ENCODE peak calls at places on chromosomes 1 and 21, in six cellular contexts. One of them, this sample, is unnamed.

GRCh38 chr1:32651461-32652073 is 559 bp downstream of the RBBP4 start:
- DNase-seq in Calu3: no peak
- DNase-seq in 8988T: no peak
- DNase-seq in sigmoid colon: no peak
- DNase-seq in G401: no peak
- DNase-seq in kidney tubule cell: no peak
- DNase-seq in this sample: no peak

GRCh38 chr21:41777934-41778815 is 11.3 kb upstream of the RIPK4 start:
- DNase-seq in Calu3: peak; percentile 86
- DNase-seq in 8988T: peak; percentile 49
- DNase-seq in sigmoid colon: peak; percentile 94
- DNase-seq in G401: peak; percentile 66
- DNase-seq in kidney tubule cell: peak; percentile 87
- DNase-seq in this sample: peak; percentile 81

GRCh38 chr21:36450511-36450910 is 29.4 kb downstream of the CLDN14 start:
- DNase-seq in Calu3: no peak
- DNase-seq in 8988T: no peak
- DNase-seq in sigmoid colon: no peak
- DNase-seq in G401: no peak
- DNase-seq in kidney tubule cell: no peak
- DNase-seq in this sample: no peak

GRCh38 chr1:239619190-239619589 is 232.8 kb downstream of the CHRM3 start:
- DNase-seq in Calu3: no peak
- DNase-seq in 8988T: no peak
- DNase-seq in sigmoid colon: no peak
- DNase-seq in G401: no peak
- DNase-seq in kidney tubule cell: no peak
- DNase-seq in this sample: no peak

GRCh38 chr21:33562389-33562788 is 19.6 kb downstream of the SON start:
- DNase-seq in Calu3: no peak
- DNase-seq in 8988T: no peak
- DNase-seq in sigmoid colon: no peak
- DNase-seq in G401: no peak
- DNase-seq in kidney tubule cell: no peak
- DNase-seq in this sample: no peak

GRCh38 chr1:182048562-182048961 is 12.9 kb downstream of the ZNF648 start:
- DNase-seq in Calu3: no peak
- DNase-seq in 8988T: no peak
- DNase-seq in sigmoid colon: no peak
- DNase-seq in G401: no peak
- DNase-seq in kidney tubule cell: no peak
- DNase-seq in this sample: no peak

GRCh38 chr1:155977607-155978324 is 581 bp downstream of the ARHGEF2 start:
- DNase-seq in Calu3: peak; percentile 38
- DNase-seq in 8988T: no peak
- DNase-seq in sigmoid colon: peak; percentile 82
- DNase-seq in G401: peak; percentile 62
- DNase-seq in kidney tubule cell: peak; percentile 18
- DNase-seq in this sample: peak; percentile 69

GRCh38 chr1:53144201-53144600 is 1.8 kb upstream of the SLC1A7 start:
- DNase-seq in Calu3: no peak
- DNase-seq in 8988T: no peak
- DNase-seq in sigmoid colon: no peak
- DNase-seq in G401: no peak
- DNase-seq in kidney tubule cell: no peak
- DNase-seq in this sample: no peak

GRCh38 chr1:62716397-62716796 is 28.2 kb upstream of the DOCK7 start:
- DNase-seq in Calu3: no peak
- DNase-seq in 8988T: no peak
- DNase-seq in sigmoid colon: no peak
- DNase-seq in G401: no peak
- DNase-seq in kidney tubule cell: no peak
- DNase-seq in this sample: no peak

GRCh38 chr1:91779603-91780021 is 106.3 kb downstream of the TGFBR3 start:
- DNase-seq in Calu3: no peak
- DNase-seq in 8988T: no peak
- DNase-seq in sigmoid colon: no peak
- DNase-seq in G401: no peak
- DNase-seq in kidney tubule cell: peak; percentile 23
- DNase-seq in this sample: no peak

This sample was measured in iPS-NIHi11.